ENCODE peak calls at places on chromosomes 11 and 22, in six cellular contexts. One of them, this sample, is unnamed.

GRCh38 chr22:33361581-33361980 is 303.4 kb upstream of the SYN3 start:
- DNase-seq in brain microvascular endothelial cell: peak; percentile 28
- DNase-seq in kidney epithelial cell: no peak
- DNase-seq in cardiac fibroblast: peak; percentile 34
- DNase-seq in kidney: no peak
- DNase-seq in Peyer's patch: no peak
- DNase-seq in this sample: no peak

GRCh38 chr11:66012946-66013761 is 1.3 kb downstream of the CST6 start:
- DNase-seq in brain microvascular endothelial cell: no peak
- DNase-seq in cardiac fibroblast: no peak
- DNase-seq in kidney epithelial cell: no peak
- DNase-seq in Peyer's patch: no peak
- DNase-seq in kidney: peak; percentile 55
- DNase-seq in this sample: no peak

GRCh38 chr11:10659339-10660216 is 34.0 kb downstream of the IRAG1 start:
- DNase-seq in kidney: peak; percentile 82
- DNase-seq in Peyer's patch: peak; percentile 69
- DNase-seq in cardiac fibroblast: peak; percentile 94
- DNase-seq in kidney epithelial cell: peak; percentile 80
- DNase-seq in brain microvascular endothelial cell: peak; percentile 86
- DNase-seq in this sample: no peak

GRCh38 chr11:124751741-124752470 is at the start of gene VSIG2:
- DNase-seq in cardiac fibroblast: no peak
- DNase-seq in kidney epithelial cell: no peak
- DNase-seq in kidney: peak; percentile 71
- DNase-seq in brain microvascular endothelial cell: no peak
- DNase-seq in Peyer's patch: no peak
- DNase-seq in this sample: no peak

GRCh38 chr11:101436511-101437142 is 147.2 kb downstream of the TRPC6 start:
- DNase-seq in kidney epithelial cell: no peak
- DNase-seq in cardiac fibroblast: peak; percentile 67
- DNase-seq in brain microvascular endothelial cell: peak; percentile 45
- DNase-seq in kidney: no peak
- DNase-seq in Peyer's patch: peak; percentile 49
- DNase-seq in this sample: no peak

GRCh38 chr11:119722281-119722794 is 6.7 kb downstream of the NECTIN1 start:
- DNase-seq in brain microvascular endothelial cell: no peak
- DNase-seq in kidney epithelial cell: no peak
- DNase-seq in kidney: no peak
- DNase-seq in Peyer's patch: peak; percentile 64
- DNase-seq in cardiac fibroblast: no peak
- DNase-seq in this sample: no peak

GRCh38 chr22:23815781-23816551 is 22.8 kb downstream of the DERL3 start:
- DNase-seq in brain microvascular endothelial cell: no peak
- DNase-seq in kidney epithelial cell: no peak
- DNase-seq in Peyer's patch: no peak
- DNase-seq in kidney: peak; percentile 39
- DNase-seq in cardiac fibroblast: no peak
- DNase-seq in this sample: peak; percentile 52

GRCh38 chr11:8871283-8871775 is 39.7 kb upstream of the AKIP1 start:
- DNase-seq in brain microvascular endothelial cell: peak; percentile 81
- DNase-seq in kidney: peak; percentile 89
- DNase-seq in kidney epithelial cell: peak; percentile 52
- DNase-seq in Peyer's patch: peak; percentile 66
- DNase-seq in cardiac fibroblast: peak; percentile 92
- DNase-seq in this sample: no peak

GRCh38 chr11:118956094-118956846 is at the start of gene UPK2:
- DNase-seq in kidney: peak; percentile 94
- DNase-seq in kidney epithelial cell: peak; percentile 14
- DNase-seq in cardiac fibroblast: peak; percentile 77
- DNase-seq in brain microvascular endothelial cell: peak; percentile 69
- DNase-seq in Peyer's patch: peak; percentile 96
- DNase-seq in this sample: no peak

GRCh38 chr11:16356057-16356750 is at the start of gene SOX6:
- DNase-seq in brain microvascular endothelial cell: peak; percentile 5
- DNase-seq in cardiac fibroblast: no peak
- DNase-seq in kidney: no peak
- DNase-seq in kidney epithelial cell: no peak
- DNase-seq in Peyer's patch: no peak
- DNase-seq in this sample: no peak

GRCh38 chr11:20839231-20839630 is 169.8 kb downstream of the NELL1 start:
- DNase-seq in kidney epithelial cell: no peak
- DNase-seq in kidney: no peak
- DNase-seq in Peyer's patch: no peak
- DNase-seq in cardiac fibroblast: no peak
- DNase-seq in brain microvascular endothelial cell: no peak
- DNase-seq in this sample: no peak

GRCh38 chr22:36384766-36385400 is 2.9 kb downstream of the MYH9 start:
- DNase-seq in Peyer's patch: peak; percentile 80
- DNase-seq in cardiac fibroblast: peak; percentile 51
- DNase-seq in kidney epithelial cell: no peak
- DNase-seq in kidney: no peak
- DNase-seq in brain microvascular endothelial cell: no peak
- DNase-seq in this sample: no peak

GRCh38 chr11:111557425-111558111 is 17.0 kb downstream of the LAYN start:
- DNase-seq in Peyer's patch: no peak
- DNase-seq in kidney: no peak
- DNase-seq in brain microvascular endothelial cell: peak; percentile 90
- DNase-seq in cardiac fibroblast: peak; percentile 96
- DNase-seq in kidney epithelial cell: peak; percentile 43
- DNase-seq in this sample: no peak

GRCh38 chr11:30585892-30586250 is 282 bp downstream of the MPPED2 start:
- DNase-seq in cardiac fibroblast: no peak
- DNase-seq in kidney epithelial cell: no peak
- DNase-seq in brain microvascular endothelial cell: no peak
- DNase-seq in kidney: peak; percentile 75
- DNase-seq in Peyer's patch: no peak
- DNase-seq in this sample: no peak

GRCh38 chr11:109306322-109306721 is 115.7 kb upstream of the C11orf87 start:
- DNase-seq in Peyer's patch: no peak
- DNase-seq in kidney: no peak
- DNase-seq in cardiac fibroblast: peak; percentile 9
- DNase-seq in brain microvascular endothelial cell: peak; percentile 39
- DNase-seq in kidney epithelial cell: no peak
- DNase-seq in this sample: no peak

GRCh38 chr11:83007909-83008580 is 63.7 kb downstream of the RAB30 start:
- DNase-seq in brain microvascular endothelial cell: peak; percentile 45
- DNase-seq in cardiac fibroblast: no peak
- DNase-seq in kidney epithelial cell: no peak
- DNase-seq in kidney: peak; percentile 75
- DNase-seq in Peyer's patch: peak; percentile 85
- DNase-seq in this sample: no peak

GRCh38 chr22:31160328-31160978 is 471 bp downstream of the RNF185 start:
- DNase-seq in kidney: peak; percentile 73
- DNase-seq in kidney epithelial cell: no peak
- DNase-seq in cardiac fibroblast: peak; percentile 43
- DNase-seq in Peyer's patch: peak; percentile 52
- DNase-seq in brain microvascular endothelial cell: no peak
- DNase-seq in this sample: no peak

GRCh38 chr11:130999086-130999485 is 82.8 kb upstream of the SNX19 start:
- DNase-seq in kidney epithelial cell: no peak
- DNase-seq in kidney: no peak
- DNase-seq in brain microvascular endothelial cell: peak; percentile 27
- DNase-seq in Peyer's patch: no peak
- DNase-seq in cardiac fibroblast: peak; percentile 59
- DNase-seq in this sample: no peak

GRCh38 chr22:22935546-22936157 is 48.0 kb downstream of the IGLL5 start:
- DNase-seq in kidney: peak; percentile 76
- DNase-seq in kidney epithelial cell: no peak
- DNase-seq in brain microvascular endothelial cell: no peak
- DNase-seq in cardiac fibroblast: no peak
- DNase-seq in Peyer's patch: peak; percentile 91
- DNase-seq in this sample: peak; percentile 39

GRCh38 chr22:36764060-36764459 is 11.9 kb downstream of the IFT27 start:
- DNase-seq in Peyer's patch: peak; percentile 37
- DNase-seq in kidney epithelial cell: no peak
- DNase-seq in cardiac fibroblast: no peak
- DNase-seq in brain microvascular endothelial cell: no peak
- DNase-seq in kidney: peak; percentile 58
- DNase-seq in this sample: peak; percentile 51

GRCh38 chr22:39534591-39535301 is 2.2 kb upstream of the RPS19BP1 start:
- DNase-seq in cardiac fibroblast: peak; percentile 73
- DNase-seq in kidney epithelial cell: no peak
- DNase-seq in kidney: peak; percentile 92
- DNase-seq in Peyer's patch: peak; percentile 94
- DNase-seq in brain microvascular endothelial cell: peak; percentile 54
- DNase-seq in this sample: no peak

GRCh38 chr11:94876645-94877445 is 96.5 kb downstream of the CWC15 start:
- DNase-seq in brain microvascular endothelial cell: peak; percentile 98
- DNase-seq in cardiac fibroblast: peak; percentile 96
- DNase-seq in kidney: peak; percentile 92
- DNase-seq in kidney epithelial cell: peak; percentile 89
- DNase-seq in Peyer's patch: peak; percentile 74
- DNase-seq in this sample: no peak

GRCh38 chr22:37552560-37553163 is 7.6 kb upstream of the CDC42EP1 start:
- DNase-seq in Peyer's patch: no peak
- DNase-seq in kidney: peak; percentile 89
- DNase-seq in kidney epithelial cell: no peak
- DNase-seq in brain microvascular endothelial cell: no peak
- DNase-seq in cardiac fibroblast: no peak
- DNase-seq in this sample: no peak

GRCh38 chr11:93248602-93249001 is 50.8 kb upstream of the SLC36A4 start:
- DNase-seq in cardiac fibroblast: peak; percentile 13
- DNase-seq in brain microvascular endothelial cell: no peak
- DNase-seq in kidney epithelial cell: no peak
- DNase-seq in kidney: no peak
- DNase-seq in Peyer's patch: no peak
- DNase-seq in this sample: no peak
- TF ChIP-seq CTCF in cardiac fibroblast: peak; percentile 6
- TF ChIP-seq CTCF in brain microvascular endothelial cell: peak; percentile 30
- TF ChIP-seq CTCF in kidney epithelial cell: peak; percentile 22
- TF ChIP-seq CTCF in kidney: no peak
- TF ChIP-seq CTCF in Peyer's patch: no peak
- TF ChIP-seq CTCF in this sample: peak; percentile 61

GRCh38 chr22:44668190-44668885 is 33.7 kb upstream of the PRR5 start:
- DNase-seq in kidney: peak; percentile 78
- DNase-seq in cardiac fibroblast: no peak
- DNase-seq in Peyer's patch: no peak
- DNase-seq in brain microvascular endothelial cell: no peak
- DNase-seq in kidney epithelial cell: no peak
- DNase-seq in this sample: peak; percentile 76

GRCh38 chr22:44668886-44669724 is 32.9 kb upstream of the PRR5 start:
- DNase-seq in cardiac fibroblast: no peak
- DNase-seq in Peyer's patch: no peak
- DNase-seq in kidney: peak; percentile 78
- DNase-seq in kidney epithelial cell: no peak
- DNase-seq in brain microvascular endothelial cell: no peak
- DNase-seq in this sample: no peak

GRCh38 chr22:44670220-44670983 is 31.6 kb upstream of the PRR5 start:
- DNase-seq in Peyer's patch: no peak
- DNase-seq in brain microvascular endothelial cell: no peak
- DNase-seq in kidney epithelial cell: no peak
- DNase-seq in kidney: peak; percentile 48
- DNase-seq in cardiac fibroblast: no peak
- DNase-seq in this sample: no peak

GRCh38 chr22:44667829-44668189 is 34.2 kb upstream of the PRR5 start:
- DNase-seq in cardiac fibroblast: no peak
- DNase-seq in Peyer's patch: peak; percentile 84
- DNase-seq in kidney epithelial cell: no peak
- DNase-seq in kidney: peak; percentile 50
- DNase-seq in brain microvascular endothelial cell: no peak
- DNase-seq in this sample: no peak

DNA sequence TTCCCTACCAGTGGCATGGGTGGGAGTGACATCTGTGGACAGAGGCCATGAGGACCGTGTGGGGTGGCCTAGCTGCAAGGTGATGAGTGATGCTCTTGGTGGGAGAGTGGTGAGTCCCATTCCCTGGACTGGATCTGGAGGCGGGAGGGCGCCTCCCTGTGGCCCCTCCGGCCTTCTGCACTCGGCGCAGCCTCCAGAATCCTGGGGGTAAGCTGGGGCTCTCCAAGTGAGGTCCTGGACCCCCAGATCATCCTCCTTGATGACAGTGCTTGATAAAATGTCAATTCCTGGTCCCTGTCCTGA is 32.3 kb upstream of the PRR5 start:
- DNase-seq in kidney epithelial cell: no peak
- DNase-seq in brain microvascular endothelial cell: no peak
- DNase-seq in cardiac fibroblast: no peak
- DNase-seq in Peyer's patch: no peak
- DNase-seq in kidney: peak; percentile 67
- DNase-seq in this sample: no peak
- TF ChIP-seq CTCF in kidney epithelial cell: peak; percentile 54
- TF ChIP-seq CTCF in brain microvascular endothelial cell: peak; percentile 55
- TF ChIP-seq CTCF in cardiac fibroblast: peak; percentile 12
- TF ChIP-seq CTCF in Peyer's patch: no peak
- TF ChIP-seq CTCF in kidney: no peak
- TF ChIP-seq CTCF in this sample: peak; percentile 65

DNA sequence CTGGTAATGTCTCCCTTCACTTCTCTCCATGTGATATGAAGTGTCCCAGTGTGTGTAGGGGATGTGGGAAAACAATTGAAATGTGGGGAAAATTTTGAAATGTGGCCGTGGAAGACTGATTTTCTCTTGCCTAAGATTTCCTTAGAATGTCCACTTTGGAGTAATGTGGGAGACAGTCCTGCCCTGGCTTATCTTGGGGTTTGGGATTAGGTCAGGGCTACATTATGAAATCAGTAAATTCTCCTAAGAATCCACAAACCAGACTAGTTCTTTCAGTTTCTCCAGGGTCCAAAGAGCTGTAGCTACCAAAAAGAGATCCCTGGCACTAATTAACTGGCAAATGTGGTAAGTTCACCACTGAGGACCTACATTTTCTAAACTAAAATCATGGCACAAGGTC is 22.8 kb downstream of the YPEL4 start:
- DNase-seq in cardiac fibroblast: no peak
- DNase-seq in brain microvascular endothelial cell: no peak
- DNase-seq in Peyer's patch: no peak
- DNase-seq in kidney epithelial cell: no peak
- DNase-seq in kidney: no peak
- DNase-seq in this sample: no peak
- TF ChIP-seq CTCF in cardiac fibroblast: no peak
- TF ChIP-seq CTCF in brain microvascular endothelial cell: no peak
- TF ChIP-seq CTCF in Peyer's patch: no peak
- TF ChIP-seq CTCF in kidney epithelial cell: no peak
- TF ChIP-seq CTCF in kidney: no peak
- TF ChIP-seq CTCF in this sample: no peak

DNA sequence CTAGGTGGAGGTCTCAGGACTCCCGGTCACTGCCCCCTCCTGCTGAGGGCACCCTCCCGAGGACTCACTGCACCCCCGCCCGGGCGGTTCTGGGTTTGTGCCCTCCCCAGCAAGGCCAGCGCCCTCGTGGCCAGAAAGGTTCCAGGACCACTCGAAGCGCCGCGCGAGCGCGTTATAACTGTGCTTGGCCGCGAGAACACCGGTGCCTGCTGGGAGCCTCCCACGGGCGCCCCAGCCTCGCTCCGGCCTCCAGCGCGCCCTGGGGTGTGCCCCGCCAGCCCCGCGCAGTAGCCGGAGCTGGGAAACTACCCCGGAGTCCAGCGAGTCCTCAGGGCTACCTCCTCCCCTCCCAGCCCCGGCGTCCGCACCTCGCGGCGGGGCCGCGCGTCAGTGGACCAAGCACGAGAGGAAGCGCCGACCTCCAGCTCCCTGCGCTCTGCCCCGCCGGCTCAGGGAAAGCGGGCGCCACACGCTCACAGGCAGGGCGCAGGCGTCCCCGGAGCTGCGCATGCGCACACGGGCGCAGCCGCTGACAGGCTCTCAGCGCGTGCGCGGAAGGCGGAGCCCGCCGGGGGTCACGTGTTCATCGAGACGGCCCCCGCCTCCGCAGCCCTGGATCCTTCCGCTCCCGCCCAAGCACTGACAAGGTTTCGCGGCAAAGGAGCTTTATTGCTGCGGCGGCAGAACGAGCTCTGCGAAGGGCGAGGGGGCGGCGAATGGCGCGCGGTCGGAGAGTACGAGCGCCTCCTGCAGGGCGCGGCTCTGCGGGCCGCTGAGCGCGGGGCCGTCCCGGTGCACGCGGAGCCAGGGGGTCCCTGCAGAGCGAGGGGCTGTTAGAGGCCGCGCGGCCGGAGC is at the start of gene SCO2:
- DNase-seq in cardiac fibroblast: peak; percentile 97
- DNase-seq in Peyer's patch: peak; percentile 99
- DNase-seq in brain microvascular endothelial cell: peak; percentile 95
- DNase-seq in kidney epithelial cell: peak; percentile 79
- DNase-seq in kidney: peak; percentile 99
- DNase-seq in this sample: peak; percentile 97
- TF ChIP-seq CTCF in cardiac fibroblast: peak; percentile 31
- TF ChIP-seq CTCF in Peyer's patch: no peak
- TF ChIP-seq CTCF in brain microvascular endothelial cell: peak; percentile 48
- TF ChIP-seq CTCF in kidney epithelial cell: peak; percentile 28
- TF ChIP-seq CTCF in kidney: peak; percentile 29
- TF ChIP-seq CTCF in this sample: peak; percentile 73